ENCODE peak calls at places on chromosome 4, in eight cellular contexts. A is K562, P is breast epithelium, Q is sigmoid colon, D is prostate gland, K is Panc1, N is GM12891, O is transverse colon. B is an unnamed sample.

GRCh38 chr4:89752932-89753598 is 83.9 kb downstream of the SNCA start:
- DNase-seq in A (no peak), P (no peak), Q (peak), D (no peak), K (no peak), N (no peak), O (no peak), B (no peak)

GRCh38 chr4:42588909-42589308 is 68.0 kb downstream of the ATP8A1 start:
- DNase-seq in A (no peak), P (no peak), Q (no peak), D (no peak), K (no peak), N (no peak), O (no peak), B (no peak)

GRCh38 chr4:139214039-139214534 is 37.1 kb upstream of the ELF2 start:
- DNase-seq in A (no peak), P (no peak), Q (no peak), D (peak), K (no peak), N (peak), O (peak), B (peak)

GRCh38 chr4:7885216-7886134 is 54.2 kb downstream of the AFAP1 start:
- DNase-seq in A (no peak), P (no peak), Q (peak), D (no peak), K (no peak), N (no peak), O (no peak), B (no peak)

GRCh38 chr4:169070071-169070894 is 60.2 kb upstream of the CBR4 start:
- DNase-seq in A (no peak), P (peak), Q (no peak), D (peak), K (no peak), N (no peak), O (peak), B (no peak)

GRCh38 chr4:184503869-184504300 is 29.5 kb upstream of the IRF2 start:
- DNase-seq in A (no peak), P (no peak), Q (no peak), D (no peak), K (no peak), N (no peak), O (no peak), B (no peak)

GRCh38 chr4:89835413-89835812 is 1.5 kb downstream of the SNCA start:
- DNase-seq in A (no peak), P (no peak), Q (no peak), D (no peak), K (no peak), N (no peak), O (no peak), B (no peak)

GRCh38 chr4:160546201-160546600 is 1443.3 kb downstream of the RAPGEF2 start:
- DNase-seq in A (no peak), P (no peak), Q (no peak), D (no peak), K (no peak), N (no peak), O (no peak), B (no peak)

GRCh38 chr4:165505991-165506779 is 127.4 kb downstream of the CPE start:
- DNase-seq in A (no peak), P (no peak), Q (no peak), D (no peak), K (no peak), N (no peak), O (no peak), B (no peak)

GRCh38 chr4:102552781-102553180 is 51.6 kb downstream of the NFKB1 start:
- DNase-seq in A (no peak), P (no peak), Q (no peak), D (no peak), K (no peak), N (no peak), O (no peak), B (no peak)

GRCh38 chr4:64330143-64330542 is 79.1 kb downstream of the TECRL start:
- DNase-seq in A (no peak), P (no peak), Q (no peak), D (no peak), K (no peak), N (no peak), O (no peak), B (no peak)

GRCh38 chr4:8459867-8460453 is 19.4 kb downstream of the TRMT44 start:
- DNase-seq in A (peak), P (no peak), Q (no peak), D (no peak), K (no peak), N (no peak), O (peak), B (no peak)

GRCh38 chr4:25448379-25449109 is 71.5 kb downstream of the ANAPC4 start:
- DNase-seq in A (no peak), P (no peak), Q (peak), D (no peak), K (no peak), N (no peak), O (no peak), B (no peak)

GRCh38 chr4:38266616-38267015 is 306.4 kb downstream of the PTTG2 start:
- DNase-seq in A (peak), P (no peak), Q (no peak), D (no peak), K (peak), N (no peak), O (peak), B (no peak)

GRCh38 chr4:1050486-1051213 is 39.2 kb downstream of the FGFRL1 start:
- DNase-seq in A (peak), P (peak), Q (peak), D (no peak), K (no peak), N (no peak), O (peak), B (peak)

GRCh38 chr4:77232653-77233052 is 75.6 kb downstream of the CCNG2 start:
- DNase-seq in A (no peak), P (no peak), Q (no peak), D (no peak), K (no peak), N (no peak), O (no peak), B (no peak)

GRCh38 chr4:183906736-183907651 is 1.9 kb downstream of the STOX2 start:
- DNase-seq in A (no peak), P (no peak), Q (peak), D (no peak), K (no peak), N (peak), O (no peak), B (no peak)

GRCh38 chr4:78954048-78954666 is 14.9 kb upstream of the PAQR3 start:
- DNase-seq in A (peak), P (no peak), Q (no peak), D (peak), K (peak), N (no peak), O (no peak), B (no peak)

GRCh38 chr4:150336676-150337412 is 245.1 kb upstream of the MAB21L2 start:
- DNase-seq in A (no peak), P (no peak), Q (no peak), D (no peak), K (no peak), N (no peak), O (no peak), B (no peak)

GRCh38 chr4:147578057-147578476 is 39.1 kb upstream of the TMEM184C start:
- DNase-seq in A (no peak), P (no peak), Q (no peak), D (no peak), K (peak), N (no peak), O (no peak), B (no peak)

GRCh38 chr4:89129080-89129640 is 17.8 kb downstream of the TIGD2 start:
- DNase-seq in A (no peak), P (no peak), Q (no peak), D (no peak), K (no peak), N (no peak), O (no peak), B (no peak)

GRCh38 chr4:33316578-33316977 is 2596.4 kb downstream of the PCDH7 start:
- DNase-seq in A (no peak), P (no peak), Q (no peak), D (no peak), K (no peak), N (no peak), O (no peak), B (no peak)

GRCh38 chr4:145554691-145555090 is 64.5 kb upstream of the MMAA start:
- DNase-seq in A (no peak), P (no peak), Q (no peak), D (no peak), K (no peak), N (no peak), O (no peak), B (no peak)

GRCh38 chr4:17597517-17597916 is 16.9 kb upstream of the MED28 start:
- DNase-seq in A (no peak), P (no peak), Q (no peak), D (no peak), K (no peak), N (no peak), O (no peak), B (no peak)

GRCh38 chr4:180993179-180993841 is 1249.9 kb upstream of the TENM3 start:
- DNase-seq in A (no peak), P (no peak), Q (no peak), D (no peak), K (no peak), N (no peak), O (no peak), B (no peak)

GRCh38 chr4:136680271-136680670 is 852.0 kb downstream of the PCDH18 start:
- DNase-seq in A (no peak), P (no peak), Q (no peak), D (no peak), K (no peak), N (no peak), O (no peak), B (no peak)
- TF ChIP-seq POLR2AphosphoS5 in A (no peak), P (no peak), Q (no peak), D (no peak), K (no peak), N (no peak), O (no peak), B (no peak)

GRCh38 chr4:72893354-72894066 is 176.0 kb downstream of the COX18 start:
- DNase-seq in A (no peak), P (no peak), Q (no peak), D (peak), K (no peak), N (no peak), O (no peak), B (no peak)
- TF ChIP-seq POLR2AphosphoS5 in A (no peak), P (no peak), Q (no peak), D (peak), K (no peak), N (no peak), O (no peak), B (no peak)

DNA sequence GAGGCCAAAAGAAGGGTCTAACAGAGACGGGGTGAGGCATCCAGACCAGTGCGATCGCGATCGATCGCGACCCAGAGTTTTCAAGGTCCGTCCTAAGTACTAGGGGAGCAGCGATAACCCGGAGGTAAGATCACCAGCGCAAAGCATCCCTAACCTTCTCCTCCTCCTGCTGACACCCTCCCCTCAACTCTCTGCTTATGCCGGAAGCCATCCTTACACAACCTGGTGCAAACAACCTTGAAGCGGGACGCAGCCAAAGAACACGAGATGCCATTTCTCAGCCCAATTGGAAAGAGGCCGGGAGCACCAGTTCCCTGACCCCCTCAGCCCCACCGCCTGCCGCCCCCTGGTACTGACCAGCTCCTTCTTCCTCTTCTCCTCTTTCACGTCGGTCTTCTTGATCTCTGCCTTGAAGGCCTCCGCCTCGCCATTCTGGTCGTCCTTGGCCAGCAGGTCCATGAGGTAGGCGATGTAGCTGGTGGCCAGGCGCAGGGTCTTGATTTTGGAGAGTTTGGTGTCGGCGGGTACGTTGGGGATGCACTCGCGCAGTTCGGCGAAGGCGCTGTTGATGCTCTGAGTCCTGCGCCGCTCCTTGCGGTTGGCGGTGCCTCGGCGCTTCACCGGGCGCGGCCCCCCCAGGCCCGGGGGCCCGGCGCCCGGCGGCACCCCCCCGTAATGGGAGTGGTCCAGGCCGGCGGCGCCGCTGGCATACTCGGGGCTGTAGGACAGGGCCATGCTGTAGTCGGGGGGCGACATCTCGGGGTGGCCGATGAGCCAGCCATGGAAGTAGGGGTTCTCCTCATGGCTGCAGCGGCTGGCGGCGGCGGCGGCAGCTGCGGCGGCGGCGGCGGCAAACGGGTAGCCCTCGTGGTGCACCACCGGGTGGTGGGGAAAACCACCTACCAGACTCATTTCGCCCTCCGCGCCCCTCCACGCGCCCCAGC is 1.4 kb downstream of the HAND2 start:
- DNase-seq in A (peak), P (no peak), Q (peak), D (no peak), K (no peak), N (no peak), O (no peak), B (no peak)
- TF ChIP-seq POLR2AphosphoS5 in A (no peak), P (no peak), Q (peak), D (no peak), K (no peak), N (no peak), O (no peak), B (no peak)

GRCh38 chr4:48698029-48698901 is 81.8 kb downstream of the FRYL start:
- DNase-seq in A (peak), P (no peak), Q (peak), D (no peak), K (peak), N (no peak), O (peak), B (no peak)
- TF ChIP-seq POLR2AphosphoS5 in A (peak), P (no peak), Q (no peak), D (no peak), K (no peak), N (no peak), O (no peak), B (no peak)

GRCh38 chr4:40214661-40215418 is 18.0 kb downstream of the RHOH start:
- DNase-seq in A (no peak), P (no peak), Q (no peak), D (no peak), K (no peak), N (no peak), O (no peak), B (no peak)
- TF ChIP-seq POLR2AphosphoS5 in A (no peak), P (no peak), Q (no peak), D (no peak), K (no peak), N (peak), O (no peak), B (no peak)

DNA sequence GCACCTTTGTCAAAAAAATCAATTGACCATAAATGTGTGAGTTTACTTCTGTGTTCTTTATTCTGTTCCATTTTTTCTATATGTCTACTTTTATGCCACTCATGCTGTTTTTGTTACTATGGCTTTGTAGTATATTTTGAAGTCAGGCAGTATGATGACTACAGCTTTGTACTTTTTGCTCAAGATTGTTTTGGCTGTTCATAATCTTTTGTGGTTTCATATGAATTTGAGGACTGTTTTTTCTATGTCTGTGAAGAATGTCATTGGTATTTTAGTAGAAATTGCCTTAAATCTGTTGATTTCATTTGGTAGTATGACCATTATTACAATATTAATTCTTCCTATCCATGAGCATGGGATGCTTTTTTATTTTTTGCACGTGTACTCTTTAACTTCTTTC is 346.8 kb downstream of the PPP3CA start:
- DNase-seq in A (no peak), P (no peak), Q (no peak), D (no peak), K (no peak), N (no peak), O (no peak), B (no peak)
- TF ChIP-seq POLR2AphosphoS5 in A (no peak), P (no peak), Q (no peak), D (no peak), K (no peak), N (no peak), O (no peak), B (no peak)

DNA sequence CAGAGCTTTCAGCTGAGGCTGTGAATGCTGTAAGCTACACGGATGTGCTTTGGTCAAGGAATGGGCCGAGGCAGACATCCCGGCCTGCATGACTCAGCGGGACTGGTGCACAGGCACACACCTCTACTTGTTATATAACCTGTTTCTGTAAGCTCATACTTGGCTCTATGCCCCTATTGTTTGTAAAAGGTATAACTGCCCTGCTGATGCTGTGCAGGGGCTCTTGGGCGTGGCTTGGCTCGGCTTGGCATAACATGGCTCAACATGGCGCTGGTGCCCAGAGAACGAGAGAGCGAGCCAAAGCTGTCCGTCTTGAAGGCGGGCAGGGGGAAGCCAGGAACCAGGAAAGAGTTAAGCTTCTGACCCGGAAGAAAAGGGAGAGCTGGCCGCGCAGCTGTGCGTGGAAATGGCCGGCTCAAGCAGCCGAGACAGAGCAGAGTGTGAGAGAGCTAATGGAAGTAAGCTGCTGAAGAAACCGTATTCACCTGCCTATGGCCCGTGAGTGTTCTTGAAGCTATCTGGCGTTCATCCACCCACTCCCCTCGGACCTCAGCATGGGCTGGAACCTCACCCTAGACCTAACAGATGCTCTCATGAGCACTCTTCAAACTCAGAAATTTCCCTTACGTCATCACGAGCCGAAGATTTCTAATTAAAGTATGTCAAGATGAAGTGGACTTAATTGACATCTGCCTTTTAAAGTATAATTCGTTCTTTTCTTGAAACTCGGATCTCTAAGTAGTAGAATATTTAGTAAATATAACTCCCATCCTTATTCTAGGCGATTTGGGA is 286.3 kb upstream of the AGA start:
- DNase-seq in A (no peak), P (no peak), Q (no peak), D (no peak), K (no peak), N (no peak), O (peak), B (no peak)
- TF ChIP-seq POLR2AphosphoS5 in A (no peak), P (no peak), Q (no peak), D (no peak), K (no peak), N (no peak), O (no peak), B (no peak)

B was measured in GM12892.